ENCODE peak calls at places on chromosomes 11 and 22, in seven cellular contexts. One of them, this sample, is unnamed.

GRCh38 chr11:66768818-66769217 is 39.8 kb upstream of the SPTBN2 start:
- DNase-seq in neural progenitor cell: no peak
- DNase-seq in thoracic aorta: no peak
- DNase-seq in left ventricle myocardium inferior: no peak
- DNase-seq in bronchial epithelial cell: peak
- DNase-seq in A549: no peak
- DNase-seq in sigmoid colon: no peak
- DNase-seq in this sample: no peak

GRCh38 chr22:47654922-47655451 is 892.5 kb downstream of the TBC1D22A start:
- DNase-seq in thoracic aorta: no peak
- DNase-seq in sigmoid colon: no peak
- DNase-seq in left ventricle myocardium inferior: no peak
- DNase-seq in A549: no peak
- DNase-seq in neural progenitor cell: no peak
- DNase-seq in bronchial epithelial cell: no peak
- DNase-seq in this sample: no peak

GRCh38 chr11:12066799-12067508 is 43.4 kb upstream of the MICAL2 start:
- DNase-seq in thoracic aorta: no peak
- DNase-seq in A549: no peak
- DNase-seq in left ventricle myocardium inferior: no peak
- DNase-seq in sigmoid colon: peak
- DNase-seq in neural progenitor cell: peak
- DNase-seq in bronchial epithelial cell: peak
- DNase-seq in this sample: no peak

GRCh38 chr22:42984397-42984796 is 30.6 kb downstream of the PACSIN2 start:
- DNase-seq in left ventricle myocardium inferior: no peak
- DNase-seq in bronchial epithelial cell: no peak
- DNase-seq in neural progenitor cell: no peak
- DNase-seq in thoracic aorta: no peak
- DNase-seq in sigmoid colon: peak
- DNase-seq in A549: no peak
- DNase-seq in this sample: no peak

GRCh38 chr11:78560826-78561484 is 13.7 kb downstream of the NARS2 start:
- DNase-seq in neural progenitor cell: no peak
- DNase-seq in A549: no peak
- DNase-seq in thoracic aorta: no peak
- DNase-seq in left ventricle myocardium inferior: no peak
- DNase-seq in bronchial epithelial cell: peak
- DNase-seq in sigmoid colon: no peak
- DNase-seq in this sample: no peak

GRCh38 chr11:8056810-8057463 is 24.1 kb upstream of the TUB start:
- DNase-seq in thoracic aorta: no peak
- DNase-seq in bronchial epithelial cell: peak
- DNase-seq in A549: no peak
- DNase-seq in sigmoid colon: peak
- DNase-seq in left ventricle myocardium inferior: no peak
- DNase-seq in neural progenitor cell: no peak
- DNase-seq in this sample: no peak

GRCh38 chr11:71474771-71475483 is 21.9 kb downstream of the NADSYN1 start:
- DNase-seq in thoracic aorta: no peak
- DNase-seq in bronchial epithelial cell: no peak
- DNase-seq in left ventricle myocardium inferior: no peak
- DNase-seq in neural progenitor cell: no peak
- DNase-seq in sigmoid colon: peak
- DNase-seq in A549: no peak
- DNase-seq in this sample: no peak

GRCh38 chr11:12786891-12787290 is 112.7 kb downstream of the TEAD1 start:
- DNase-seq in neural progenitor cell: peak
- DNase-seq in sigmoid colon: no peak
- DNase-seq in thoracic aorta: no peak
- DNase-seq in left ventricle myocardium inferior: no peak
- DNase-seq in A549: no peak
- DNase-seq in bronchial epithelial cell: no peak
- DNase-seq in this sample: no peak

GRCh38 chr22:20422965-20423635 is 14.5 kb downstream of the SCARF2 start:
- DNase-seq in thoracic aorta: no peak
- DNase-seq in A549: no peak
- DNase-seq in sigmoid colon: peak
- DNase-seq in bronchial epithelial cell: no peak
- DNase-seq in left ventricle myocardium inferior: peak
- DNase-seq in neural progenitor cell: no peak
- DNase-seq in this sample: no peak

DNA sequence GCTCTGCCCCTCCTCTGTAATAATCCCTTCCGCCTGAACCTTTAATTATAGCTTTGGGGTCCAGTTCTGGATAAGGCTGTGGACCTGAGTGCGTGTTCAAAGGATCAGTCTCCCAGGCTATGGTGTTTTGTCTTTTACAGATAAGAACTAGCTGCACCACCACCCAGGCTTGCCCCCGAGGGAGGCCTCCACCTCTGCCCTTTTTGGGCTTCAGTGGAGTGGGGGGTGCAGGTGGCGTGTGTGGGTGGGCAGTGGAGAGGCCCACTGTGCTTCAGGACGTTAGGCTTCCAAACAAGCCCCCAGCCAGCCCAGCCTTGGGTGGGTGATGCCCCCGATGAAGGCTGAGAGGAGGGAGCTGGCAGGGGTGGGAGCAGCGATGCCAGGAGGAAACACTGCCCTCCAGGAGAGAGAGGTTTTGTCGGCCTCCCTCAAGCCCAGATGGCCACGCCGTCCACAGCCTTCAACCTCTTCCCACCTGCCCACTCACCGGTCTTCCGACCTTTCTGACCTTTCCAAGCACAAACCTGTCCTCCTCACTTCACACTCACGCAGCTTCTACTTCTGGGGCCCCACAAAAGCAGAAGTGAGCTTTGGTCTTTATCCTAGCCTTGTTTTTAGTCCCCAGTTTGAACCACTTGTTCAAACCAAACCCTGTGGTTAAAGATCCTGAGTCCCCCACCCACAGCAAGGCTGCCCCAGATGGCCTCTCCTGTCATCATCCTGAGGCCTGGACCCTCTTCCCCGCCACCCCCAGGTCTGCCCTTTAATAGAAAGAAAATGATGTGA is 20.4 kb downstream of the PSMD13 start:
- DNase-seq in left ventricle myocardium inferior: no peak
- DNase-seq in bronchial epithelial cell: no peak
- DNase-seq in neural progenitor cell: no peak
- DNase-seq in thoracic aorta: no peak
- DNase-seq in A549: no peak
- DNase-seq in sigmoid colon: no peak
- DNase-seq in this sample: peak
- TF ChIP-seq CTCF in left ventricle myocardium inferior: no peak
- TF ChIP-seq CTCF in bronchial epithelial cell: no peak
- TF ChIP-seq CTCF in neural progenitor cell: no peak
- TF ChIP-seq CTCF in thoracic aorta: no peak
- TF ChIP-seq CTCF in A549: no peak
- TF ChIP-seq CTCF in sigmoid colon: no peak
- TF ChIP-seq CTCF in this sample: no peak

GRCh38 chr11:68956142-68956541 is 24.6 kb downstream of the MRGPRD start:
- DNase-seq in A549: no peak
- DNase-seq in sigmoid colon: peak
- DNase-seq in thoracic aorta: no peak
- DNase-seq in neural progenitor cell: peak
- DNase-seq in left ventricle myocardium inferior: no peak
- DNase-seq in bronchial epithelial cell: no peak
- DNase-seq in this sample: peak
- TF ChIP-seq CTCF in A549: no peak
- TF ChIP-seq CTCF in sigmoid colon: no peak
- TF ChIP-seq CTCF in thoracic aorta: no peak
- TF ChIP-seq CTCF in neural progenitor cell: peak
- TF ChIP-seq CTCF in left ventricle myocardium inferior: no peak
- TF ChIP-seq CTCF in bronchial epithelial cell: no peak
- TF ChIP-seq CTCF in this sample: peak

DNA sequence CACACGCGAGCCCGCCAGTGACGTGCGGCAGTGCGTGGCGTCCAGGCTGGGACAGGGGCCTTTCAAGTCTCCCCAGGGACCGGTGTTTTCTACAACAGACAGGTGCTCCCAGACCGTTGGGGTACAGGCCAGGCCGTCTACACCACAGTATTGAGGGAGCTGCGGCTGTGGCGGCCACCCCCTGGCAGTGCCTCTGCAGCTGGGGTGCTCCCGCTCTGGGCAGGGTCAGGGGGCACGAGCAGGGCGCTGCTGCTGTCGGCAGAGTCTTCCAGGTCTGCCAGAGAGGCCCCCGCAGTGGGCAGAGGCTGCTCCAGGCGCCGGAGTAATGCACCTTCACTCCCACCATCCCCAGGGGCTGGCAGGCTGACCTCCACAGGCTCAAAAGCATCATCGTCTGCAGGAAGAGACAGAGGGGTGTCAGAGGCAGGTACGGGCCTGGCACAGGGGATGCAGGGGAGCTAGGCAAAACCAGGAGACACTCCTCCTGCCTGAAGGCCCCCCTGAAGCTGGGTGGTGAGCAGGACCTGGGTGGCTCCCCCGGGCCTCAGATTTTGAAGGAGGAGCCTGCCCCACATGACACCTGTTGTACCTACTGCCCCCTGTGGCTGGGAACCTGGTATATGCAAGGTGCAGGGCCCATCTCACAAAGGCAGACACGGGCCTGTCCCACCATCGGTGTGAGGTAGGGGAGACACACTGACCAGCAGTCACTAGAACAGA is 83.3 kb downstream of the DGCR2 start:
- DNase-seq in A549: no peak
- DNase-seq in thoracic aorta: no peak
- DNase-seq in neural progenitor cell: no peak
- DNase-seq in bronchial epithelial cell: no peak
- DNase-seq in sigmoid colon: peak
- DNase-seq in left ventricle myocardium inferior: no peak
- DNase-seq in this sample: no peak
- TF ChIP-seq CTCF in A549: no peak
- TF ChIP-seq CTCF in thoracic aorta: no peak
- TF ChIP-seq CTCF in neural progenitor cell: no peak
- TF ChIP-seq CTCF in bronchial epithelial cell: peak
- TF ChIP-seq CTCF in sigmoid colon: no peak
- TF ChIP-seq CTCF in left ventricle myocardium inferior: no peak
- TF ChIP-seq CTCF in this sample: no peak

GRCh38 chr11:24511518-24511917 is 14.7 kb downstream of the LUZP2 start:
- DNase-seq in sigmoid colon: no peak
- DNase-seq in neural progenitor cell: no peak
- DNase-seq in A549: no peak
- DNase-seq in bronchial epithelial cell: peak
- DNase-seq in left ventricle myocardium inferior: no peak
- DNase-seq in thoracic aorta: no peak
- DNase-seq in this sample: no peak

GRCh38 chr11:24513837-24514594 is 17.2 kb downstream of the LUZP2 start:
- DNase-seq in neural progenitor cell: peak
- DNase-seq in thoracic aorta: no peak
- DNase-seq in bronchial epithelial cell: no peak
- DNase-seq in left ventricle myocardium inferior: no peak
- DNase-seq in sigmoid colon: no peak
- DNase-seq in A549: no peak
- DNase-seq in this sample: peak

GRCh38 chr11:24509114-24509513 is 12.3 kb downstream of the LUZP2 start:
- DNase-seq in sigmoid colon: no peak
- DNase-seq in left ventricle myocardium inferior: no peak
- DNase-seq in bronchial epithelial cell: peak
- DNase-seq in neural progenitor cell: no peak
- DNase-seq in thoracic aorta: no peak
- DNase-seq in A549: no peak
- DNase-seq in this sample: no peak
- TF ChIP-seq CTCF in sigmoid colon: no peak
- TF ChIP-seq CTCF in left ventricle myocardium inferior: no peak
- TF ChIP-seq CTCF in bronchial epithelial cell: peak
- TF ChIP-seq CTCF in neural progenitor cell: no peak
- TF ChIP-seq CTCF in thoracic aorta: no peak
- TF ChIP-seq CTCF in A549: no peak
- TF ChIP-seq CTCF in this sample: no peak

GRCh38 chr22:37830093-37830842 is 7.1 kb downstream of the GALR3 start:
- DNase-seq in neural progenitor cell: no peak
- DNase-seq in sigmoid colon: no peak
- DNase-seq in A549: no peak
- DNase-seq in bronchial epithelial cell: no peak
- DNase-seq in thoracic aorta: no peak
- DNase-seq in left ventricle myocardium inferior: no peak
- DNase-seq in this sample: no peak
- TF ChIP-seq CTCF in neural progenitor cell: no peak
- TF ChIP-seq CTCF in sigmoid colon: no peak
- TF ChIP-seq CTCF in A549: no peak
- TF ChIP-seq CTCF in bronchial epithelial cell: no peak
- TF ChIP-seq CTCF in thoracic aorta: no peak
- TF ChIP-seq CTCF in left ventricle myocardium inferior: no peak
- TF ChIP-seq CTCF in this sample: no peak